ENCODE peak calls at places on chromosomes 5 and 9, in eight cellular contexts. M, N, G, J, T, U, H and V are unnamed samples.
A peak's percentile ranks its signal among the peaks of the same experiment; 100 is the strongest.

GRCh38 chr9:136656339-136656738 is 6.4 kb upstream of the EGFL7 start:
- DNase-seq in H (no peak), G (no peak), U (no peak), J (no peak), M (no peak), N (no peak), T (no peak), V (no peak)

GRCh38 chr5:11426442-11426841 is 477.8 kb downstream of the CTNND2 start:
- DNase-seq in G (no peak), N (no peak), M (no peak), H (no peak), J (no peak), U (no peak), T (no peak), V (no peak)

GRCh38 chr5:144422025-144422424 is 251.4 kb downstream of the KCTD16 start:
- DNase-seq in U (no peak), T (no peak), H (no peak), N (no peak), M (no peak), G (no peak), J (no peak), V (no peak)

GRCh38 chr5:121658221-121658620 is 193.5 kb upstream of the FTMT start:
- DNase-seq in U (no peak), N (no peak), J (no peak), M (no peak), T (no peak), G (no peak), H (no peak), V (no peak)

GRCh38 chr5:7392401-7393024 is 3.4 kb upstream of the ADCY2 start:
- DNase-seq in G (peak; percentile 39), H (no peak), T (no peak), U (no peak), J (no peak), M (no peak), N (no peak), V (peak; percentile 19)

GRCh38 chr5:150567031-150567680 is 59.2 kb downstream of the NDST1 start:
- DNase-seq in M (no peak), G (no peak), J (no peak), U (no peak), T (no peak), N (peak; percentile 85), H (no peak), V (no peak)

GRCh38 chr5:113253037-113253436 is 181.8 kb downstream of the TSSK1B start:
- DNase-seq in G (no peak), N (no peak), T (no peak), M (peak; percentile 13), J (no peak), H (no peak), U (no peak), V (no peak)

GRCh38 chr9:112119225-112120045 is 55.7 kb downstream of the SUSD1 start:
- DNase-seq in H (no peak), J (peak; percentile 67), N (peak; percentile 45), G (peak; percentile 84), T (peak; percentile 66), M (peak; percentile 62), U (peak; percentile 85), V (no peak)

GRCh38 chr5:170112876-170113516 is 7.3 kb downstream of the FOXI1 start:
- DNase-seq in U (no peak), H (no peak), N (no peak), M (no peak), G (no peak), J (no peak), T (no peak), V (no peak)

GRCh38 chr5:94422819-94423218 is 195.6 kb downstream of the KIAA0825 start:
- DNase-seq in G (no peak), T (no peak), J (no peak), M (no peak), U (peak; percentile 44), H (no peak), N (peak; percentile 35), V (no peak)

GRCh38 chr5:140420665-140421361 is 19.2 kb downstream of the ANKHD1 start:
- DNase-seq in N (no peak), H (no peak), M (no peak), G (no peak), J (no peak), U (no peak), T (no peak), V (no peak)

GRCh38 chr9:137316012-137316981 is 14.2 kb upstream of the NRARP start:
- DNase-seq in J (peak; percentile 55), H (peak; percentile 79), G (peak; percentile 80), M (peak; percentile 66), U (no peak), N (no peak), T (peak; percentile 15), V (peak; percentile 75)

GRCh38 chr5:179953934-179954833 is 46.5 kb upstream of the TBC1D9B start:
- DNase-seq in M (no peak), H (no peak), J (no peak), G (no peak), U (no peak), N (peak; percentile 42), T (no peak), V (no peak)

GRCh38 chr5:144947019-144947418 is 776.3 kb downstream of the KCTD16 start:
- DNase-seq in M (no peak), U (no peak), H (no peak), G (no peak), N (no peak), J (no peak), T (no peak), V (no peak)

GRCh38 chr5:38738898-38739743 is 106.7 kb upstream of the OSMR start:
- DNase-seq in J (no peak), G (no peak), U (no peak), H (no peak), M (no peak), N (no peak), T (peak; percentile 23), V (no peak)

GRCh38 chr5:54115768-54116403 is 194.5 kb downstream of the ARL15 start:
- DNase-seq in M (no peak), H (no peak), G (no peak), T (no peak), U (no peak), J (no peak), N (peak; percentile 36), V (no peak)

GRCh38 chr9:80932181-80932580 is 757.2 kb downstream of the TLE1 start:
- DNase-seq in U (no peak), M (no peak), H (no peak), N (peak; percentile 9), G (no peak), T (no peak), J (no peak), V (no peak)

GRCh38 chr9:35748858-35749514 is at the start of the genes GBA2 and RGP1:
- DNase-seq in N (peak; percentile 43), J (peak; percentile 93), T (peak; percentile 83), U (peak; percentile 42), M (peak; percentile 91), H (peak; percentile 96), G (peak; percentile 86), V (peak; percentile 78)
- TF ChIP-seq POLR2A in N (peak; percentile 61), J (peak; percentile 90), T (peak; percentile 60), U (no peak), M (peak; percentile 85), H (no peak), G (peak; percentile 66), V (peak; percentile 47)

DNA sequence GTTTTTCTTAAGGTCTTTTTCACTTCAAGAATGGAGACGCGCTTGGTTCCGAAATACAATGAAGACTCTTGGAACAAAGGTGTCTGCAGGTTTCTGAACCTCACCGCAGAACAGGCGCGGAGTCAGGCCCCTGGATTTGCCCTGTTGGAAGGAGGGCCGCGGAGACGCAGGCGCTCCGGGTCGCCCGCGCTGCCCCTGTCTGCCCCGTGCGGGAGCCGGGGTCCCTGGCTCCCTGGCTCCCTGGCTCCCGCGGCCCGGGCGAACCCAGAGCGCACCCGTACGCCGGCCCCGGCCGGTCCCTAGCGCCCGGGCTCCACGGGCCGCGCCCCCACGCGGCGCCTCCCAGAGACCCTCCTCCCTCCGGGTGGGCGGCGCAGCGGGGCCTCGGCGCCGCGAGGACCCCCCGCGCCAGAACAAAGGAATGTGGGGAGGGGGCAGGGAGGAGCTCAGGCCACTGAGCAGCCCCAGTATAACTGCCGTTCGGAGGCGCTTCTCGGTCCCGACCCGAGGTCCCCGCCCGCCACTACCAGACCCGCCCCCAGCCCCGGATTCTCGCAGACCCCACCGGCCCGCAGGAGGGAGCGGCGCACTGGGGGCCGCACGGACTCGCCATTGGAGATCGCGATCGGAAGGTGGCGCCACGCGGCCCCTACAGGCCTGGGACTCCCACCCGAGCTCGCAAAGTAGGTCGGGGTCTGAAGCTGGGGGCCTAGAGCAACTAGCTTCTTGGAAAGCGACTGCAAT is 2.4 kb downstream of the NFIL3 start:
- DNase-seq in M (peak; percentile 30), T (peak; percentile 28), U (no peak), J (no peak), H (peak; percentile 86), N (peak; percentile 62), G (peak; percentile 44), V (peak; percentile 64)
- TF ChIP-seq CTCF in M (peak; percentile 30), T (peak; percentile 9), U (no peak), J (peak; percentile 14), H (no peak), N (peak; percentile 51), G (peak; percentile 15), V (peak; percentile 9)

DNA sequence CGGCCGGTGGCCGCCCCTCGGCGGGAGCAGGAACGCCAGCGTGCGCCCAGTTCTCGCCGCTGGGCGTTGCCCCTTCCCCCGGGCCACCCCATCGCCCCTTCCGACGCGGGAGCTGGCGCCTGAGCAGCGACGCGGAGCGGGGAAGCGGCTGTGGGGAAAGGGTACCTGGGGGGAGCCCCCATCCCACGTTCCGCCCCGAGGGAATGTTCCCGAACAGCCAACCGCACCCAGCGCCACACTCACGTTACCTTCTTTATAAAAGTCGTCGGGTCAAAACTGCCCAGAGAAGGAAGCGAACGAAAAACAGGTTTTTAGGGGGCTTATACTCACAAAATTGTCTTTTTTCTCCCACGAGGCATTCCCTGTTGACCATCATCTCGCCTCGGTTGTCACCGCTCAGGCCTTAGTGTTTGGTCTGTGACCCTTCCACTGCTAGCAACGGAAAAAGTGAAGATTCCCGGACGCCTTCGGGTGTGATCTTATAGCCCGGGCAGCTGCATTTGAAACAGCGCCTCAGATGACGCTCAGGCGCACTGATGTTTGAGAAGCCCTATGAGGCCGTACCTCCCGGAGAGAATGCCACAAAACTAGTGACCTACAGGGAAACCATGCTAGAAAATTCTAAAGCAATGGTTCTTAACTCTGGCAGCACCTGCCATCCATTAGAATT is 472 bp upstream of the GOLM1 start:
- DNase-seq in G (peak; percentile 70), H (no peak), T (peak; percentile 45), U (peak; percentile 57), M (peak; percentile 75), J (peak; percentile 77), N (peak; percentile 57), V (peak; percentile 38)
- TF ChIP-seq POLR2A in G (peak; percentile 47), H (no peak), T (peak; percentile 6), U (peak; percentile 29), M (peak; percentile 54), J (peak; percentile 34), N (no peak), V (no peak)

GRCh38 chr9:134373269-134373668 is 47.0 kb downstream of the RXRA start:
- DNase-seq in M (no peak), N (no peak), T (no peak), U (no peak), J (no peak), G (no peak), H (no peak), V (no peak)
- TF ChIP-seq CTCF in M (no peak), N (no peak), T (no peak), U (no peak), J (no peak), G (no peak), H (no peak), V (no peak)

DNA sequence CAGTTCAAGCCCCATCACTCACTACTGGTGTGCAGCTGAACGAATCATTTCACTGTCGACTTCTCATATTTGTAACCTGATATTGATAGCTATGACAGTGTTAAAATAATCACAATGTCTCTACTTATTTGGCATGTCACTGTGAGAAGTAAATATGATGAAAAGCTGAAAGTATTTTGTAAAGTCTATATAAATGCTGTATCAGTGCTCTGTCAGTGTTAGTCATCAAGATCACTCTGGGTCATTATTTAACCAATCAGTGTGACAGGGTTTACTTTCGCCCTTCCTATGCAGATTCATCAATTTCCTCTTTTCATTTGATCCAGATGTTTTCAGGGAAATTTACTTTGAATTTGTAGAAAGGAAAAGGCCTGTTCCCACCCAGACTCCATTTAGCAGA is 9.9 kb upstream of the PCSK5 start:
- DNase-seq in J (no peak), N (no peak), M (no peak), T (no peak), H (no peak), G (no peak), U (no peak), V (no peak)
- TF ChIP-seq POLR2A in J (no peak), N (no peak), M (no peak), T (no peak), H (no peak), G (no peak), U (no peak), V (no peak)